ENCODE peak calls at places on chromosomes 5 and 9, in eight cellular contexts. E is mesothelial cell of epicardium, A is endothelial cell, K is tibial artery, L is body of pancreas, M is HFF-Myc, S is WERI-Rb-1, T is cardiac fibroblast. G is an unnamed sample.

GRCh38 chr5:24773241-24773640 is 128.5 kb upstream of the CDH10 start:
- DNase-seq in A (no peak), S (no peak), L (no peak), M (no peak), E (no peak), T (no peak), K (no peak), G (no peak)

GRCh38 chr5:132371603-132371994 is 2.1 kb downstream of the SLC22A5 start:
- DNase-seq in S (no peak), L (no peak), A (no peak), M (no peak), T (no peak), K (no peak), E (no peak), G (no peak)

GRCh38 chr9:88816591-88816990 is 174.7 kb upstream of the S1PR3 start:
- DNase-seq in E (no peak), S (no peak), L (no peak), M (no peak), K (no peak), T (no peak), A (no peak), G (no peak)

GRCh38 chr5:72566746-72567145 is 59.5 kb upstream of the ZNF366 start:
- DNase-seq in L (no peak), M (no peak), A (no peak), K (no peak), S (no peak), E (no peak), T (no peak), G (no peak)

GRCh38 chr5:178431777-178432155 is 158.4 kb downstream of the COL23A1 start:
- DNase-seq in T (no peak), K (no peak), A (no peak), L (no peak), S (no peak), M (no peak), E (no peak), G (no peak)

GRCh38 chr5:2656186-2656585 is 95.3 kb downstream of the IRX2 start:
- DNase-seq in E (no peak), S (no peak), T (no peak), L (no peak), A (no peak), K (no peak), M (no peak), G (no peak)

GRCh38 chr5:135013445-135013844 is 20.6 kb downstream of the PITX1 start:
- DNase-seq in K (no peak), M (no peak), S (no peak), T (no peak), L (no peak), A (no peak), E (peak), G (no peak)

GRCh38 chr9:76294301-76294700 is 99.9 kb downstream of the RFK start:
- DNase-seq in K (no peak), E (no peak), M (no peak), T (no peak), L (no peak), A (no peak), S (no peak), G (no peak)

GRCh38 chr9:99851028-99851822 is 29.5 kb downstream of the NR4A3 start:
- DNase-seq in T (no peak), L (no peak), S (no peak), K (no peak), E (no peak), A (no peak), M (no peak), G (no peak)

GRCh38 chr5:63573402-63573801 is 388.8 kb downstream of the HTR1A start:
- DNase-seq in A (no peak), S (no peak), L (no peak), T (no peak), M (no peak), K (no peak), E (no peak), G (no peak)

GRCh38 chr5:111223790-111224560 is at the start of gene CAMK4:
- DNase-seq in M (peak), T (peak), L (peak), E (peak), A (peak), S (peak), K (peak), G (peak)

GRCh38 chr9:94655739-94656138 is 16.4 kb upstream of the FBP1 start:
- DNase-seq in E (no peak), M (no peak), S (no peak), A (no peak), L (no peak), K (no peak), T (no peak), G (no peak)

GRCh38 chr5:158701406-158702177 is 398.1 kb downstream of the EBF1 start:
- DNase-seq in S (no peak), E (no peak), L (no peak), M (no peak), K (peak), A (no peak), T (peak), G (peak)

GRCh38 chr5:111950660-111951059 is 193.7 kb upstream of the NREP start:
- DNase-seq in L (no peak), T (peak), K (no peak), S (no peak), M (no peak), E (no peak), A (no peak), G (peak)

GRCh38 chr9:4750021-4750673 is 9.1 kb upstream of the AK3 start:
- DNase-seq in K (no peak), S (no peak), M (no peak), E (no peak), L (no peak), T (peak), A (no peak), G (peak)

GRCh38 chr5:172887735-172888134 is 53.7 kb downstream of the ERGIC1 start:
- DNase-seq in S (no peak), E (peak), K (no peak), M (no peak), A (peak), L (no peak), T (peak), G (peak)

GRCh38 chr5:10634056-10634455 is 70.2 kb downstream of the ANKRD33B start:
- DNase-seq in L (no peak), K (no peak), A (no peak), E (no peak), S (no peak), M (no peak), T (no peak), G (no peak)

GRCh38 chr5:54013556-54014157 is 296.7 kb downstream of the ARL15 start:
- DNase-seq in E (no peak), K (peak), S (no peak), L (no peak), M (peak), T (peak), A (no peak), G (peak)

GRCh38 chr5:67209141-67209771 is 12.7 kb upstream of the CD180 start:
- DNase-seq in M (peak), T (peak), K (peak), L (peak), S (peak), A (peak), E (peak), G (peak)

GRCh38 chr9:68822596-68823165 is 117.6 kb downstream of the PIP5K1B start:
- DNase-seq in E (no peak), L (peak), T (no peak), M (no peak), K (no peak), A (no peak), S (no peak), G (no peak)

GRCh38 chr5:131533844-131534243 is 101.2 kb downstream of the RAPGEF6 start:
- DNase-seq in K (no peak), L (no peak), T (no peak), E (no peak), S (no peak), M (no peak), A (no peak), G (no peak)

GRCh38 chr9:113755433-113755832 is 120.7 kb upstream of the ZNF618 start:
- DNase-seq in L (no peak), M (no peak), T (no peak), E (no peak), K (no peak), S (no peak), A (no peak), G (no peak)

GRCh38 chr5:174590820-174591219 is 133.6 kb upstream of the MSX2 start:
- DNase-seq in E (no peak), M (no peak), T (no peak), L (no peak), K (no peak), S (no peak), A (no peak), G (no peak)

GRCh38 chr5:157732130-157732783 is 1.0 kb downstream of the THG1L start:
- DNase-seq in K (no peak), T (no peak), A (no peak), L (no peak), S (no peak), E (no peak), M (no peak), G (no peak)

GRCh38 chr5:82018462-82018861 is 46.6 kb downstream of the ATG10 start:
- DNase-seq in K (no peak), M (no peak), S (peak), A (no peak), L (no peak), T (no peak), E (no peak), G (no peak)

GRCh38 chr9:78972303-78973002 is 599.3 kb upstream of the TLE4 start:
- DNase-seq in K (no peak), A (no peak), L (no peak), T (no peak), S (no peak), M (no peak), E (no peak), G (no peak)

GRCh38 chr5:17315710-17316221 is 98.3 kb downstream of the BASP1 start:
- DNase-seq in A (no peak), S (no peak), E (no peak), L (no peak), T (peak), M (peak), K (no peak), G (peak)

GRCh38 chr5:126422994-126423788 is at the start of gene GRAMD2B:
- DNase-seq in K (peak), T (peak), S (no peak), A (peak), M (peak), L (peak), E (peak), G (peak)

GRCh38 chr9:38707885-38708640 is 11.9 kb downstream of the FAM240B start:
- DNase-seq in L (no peak), E (no peak), T (no peak), M (no peak), S (peak), A (no peak), K (no peak), G (no peak)

GRCh38 chr9:97747201-97747965 is 50.2 kb upstream of the XPA start:
- DNase-seq in L (no peak), A (no peak), K (no peak), E (no peak), M (no peak), T (no peak), S (peak), G (peak)

GRCh38 chr5:147464211-147464610 is 45.7 kb downstream of the DPYSL3 start:
- DNase-seq in K (no peak), S (peak), M (no peak), T (peak), A (peak), L (no peak), E (no peak), G (peak)

GRCh38 chr9:105479846-105480245 is 32.0 kb downstream of the FSD1L start:
- DNase-seq in L (no peak), A (no peak), T (no peak), S (no peak), E (no peak), M (no peak), K (no peak), G (no peak)

GRCh38 chr9:105473221-105473620 is 25.4 kb downstream of the FSD1L start:
- DNase-seq in L (no peak), E (no peak), K (no peak), S (no peak), M (no peak), T (no peak), A (no peak), G (no peak)

GRCh38 chr9:105475302-105475701 is 27.5 kb downstream of the FSD1L start:
- DNase-seq in S (no peak), A (no peak), K (no peak), E (no peak), L (no peak), T (peak), M (no peak), G (peak)
- TF ChIP-seq CTCF in S (peak), A (no peak), K (no peak), E (no peak), L (peak), T (peak), M (peak), G (peak)

DNA sequence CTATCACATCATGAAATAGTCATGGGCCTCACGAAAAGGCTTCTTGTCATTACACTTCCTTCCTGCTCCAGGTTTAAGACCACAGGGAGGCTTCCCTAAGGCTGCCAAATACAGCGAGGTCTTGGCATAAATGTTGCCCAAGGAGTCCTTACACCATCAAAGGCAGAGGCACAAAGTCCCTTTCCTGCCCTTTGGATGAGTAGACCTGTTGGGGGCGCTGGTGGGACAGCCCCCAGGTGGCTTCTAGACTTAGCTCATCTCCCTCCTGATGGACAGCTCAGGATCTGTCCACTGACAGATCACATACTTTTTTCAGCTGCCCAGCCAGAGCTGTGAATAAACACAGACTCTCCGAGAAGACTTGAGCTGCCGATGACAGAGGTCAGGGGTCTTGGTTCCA is 15.5 kb upstream of the MEGF9 start:
- DNase-seq in L (no peak), K (no peak), A (no peak), T (no peak), S (peak), M (no peak), E (no peak), G (no peak)
- TF ChIP-seq CTCF in L (no peak), K (no peak), A (no peak), T (peak), S (peak), M (peak), E (no peak), G (peak)

DNA sequence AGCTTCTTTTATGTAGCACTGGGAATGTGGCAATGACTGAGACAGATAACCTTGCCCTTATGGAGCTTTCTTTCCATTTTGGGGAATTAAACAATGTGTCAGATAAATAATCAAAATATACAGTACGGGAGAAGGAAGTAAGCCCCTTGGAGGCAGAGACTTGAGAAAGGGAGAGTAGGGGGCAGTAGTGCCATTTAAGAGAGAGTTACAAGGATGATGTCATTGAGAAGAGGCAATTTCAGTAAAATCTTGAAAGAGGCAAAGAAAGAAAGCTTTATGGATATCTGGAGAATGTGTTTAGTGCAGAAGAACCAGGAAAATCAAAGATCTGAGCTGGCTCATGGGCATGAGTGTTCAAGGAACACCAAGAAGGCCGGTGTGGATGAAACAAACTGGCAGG is 77.3 kb downstream of the KCTD16 start:
- DNase-seq in K (no peak), S (no peak), A (no peak), L (no peak), M (no peak), T (no peak), E (no peak), G (no peak)
- TF ChIP-seq CTCF in K (no peak), S (no peak), A (no peak), L (peak), M (no peak), T (no peak), E (no peak), G (no peak)

GRCh38 chr9:130236436-130236985 is 29.0 kb upstream of the HMCN2 start:
- DNase-seq in M (no peak), K (no peak), A (no peak), L (no peak), S (no peak), E (no peak), T (no peak), G (no peak)
- TF ChIP-seq CTCF in M (no peak), K (no peak), A (peak), L (no peak), S (no peak), E (peak), T (no peak), G (peak)

G was measured in HFFc6.